ENCODE peak calls at places on chromosome 11, in eight cellular contexts. One of them, this sample, is unnamed.
A peak's percentile ranks its signal among the peaks of the same experiment; 100 is the strongest.

GRCh38 chr11:130828741-130829140 is 87.5 kb downstream of the SNX19 start:
- DNase-seq in uterus: no peak
- DNase-seq in IMR-90: no peak
- DNase-seq in body of pancreas: no peak
- DNase-seq in erythroblast: no peak
- DNase-seq in HCT116: no peak
- DNase-seq in suprapubic skin: no peak
- DNase-seq in sigmoid colon: peak; percentile 73
- DNase-seq in this sample: no peak

GRCh38 chr11:27313157-27313821 is 49.7 kb downstream of the CCDC34 start:
- DNase-seq in uterus: no peak
- DNase-seq in IMR-90: no peak
- DNase-seq in body of pancreas: no peak
- DNase-seq in erythroblast: no peak
- DNase-seq in HCT116: no peak
- DNase-seq in suprapubic skin: no peak
- DNase-seq in sigmoid colon: no peak
- DNase-seq in this sample: no peak

GRCh38 chr11:91299980-91300379 is 924.6 kb upstream of the FAT3 start:
- DNase-seq in uterus: no peak
- DNase-seq in IMR-90: peak; percentile 59
- DNase-seq in body of pancreas: no peak
- DNase-seq in erythroblast: no peak
- DNase-seq in HCT116: no peak
- DNase-seq in suprapubic skin: no peak
- DNase-seq in sigmoid colon: no peak
- DNase-seq in this sample: no peak

GRCh38 chr11:120566176-120566575 is 54.6 kb downstream of the GRIK4 start:
- DNase-seq in uterus: no peak
- DNase-seq in IMR-90: peak; percentile 54
- DNase-seq in body of pancreas: no peak
- DNase-seq in erythroblast: no peak
- DNase-seq in HCT116: peak; percentile 65
- DNase-seq in suprapubic skin: no peak
- DNase-seq in sigmoid colon: no peak
- DNase-seq in this sample: no peak

GRCh38 chr11:105168457-105168856 is 28.9 kb upstream of the CARD18 start:
- DNase-seq in uterus: no peak
- DNase-seq in IMR-90: peak; percentile 33
- DNase-seq in body of pancreas: no peak
- DNase-seq in erythroblast: no peak
- DNase-seq in HCT116: no peak
- DNase-seq in suprapubic skin: no peak
- DNase-seq in sigmoid colon: no peak
- DNase-seq in this sample: no peak

GRCh38 chr11:115613986-115614625 is 109.9 kb upstream of the CADM1 start:
- DNase-seq in uterus: no peak
- DNase-seq in IMR-90: peak; percentile 90
- DNase-seq in body of pancreas: no peak
- DNase-seq in erythroblast: no peak
- DNase-seq in HCT116: no peak
- DNase-seq in suprapubic skin: no peak
- DNase-seq in sigmoid colon: no peak
- DNase-seq in this sample: no peak

GRCh38 chr11:63782749-63783148 is 14.2 kb upstream of the ZFTA start:
- DNase-seq in uterus: no peak
- DNase-seq in IMR-90: no peak
- DNase-seq in body of pancreas: no peak
- DNase-seq in erythroblast: no peak
- DNase-seq in HCT116: no peak
- DNase-seq in suprapubic skin: no peak
- DNase-seq in sigmoid colon: no peak
- DNase-seq in this sample: no peak

GRCh38 chr11:2317354-2318050 is 15.7 kb downstream of the TSPAN32 start:
- DNase-seq in uterus: no peak
- DNase-seq in IMR-90: no peak
- DNase-seq in body of pancreas: peak; percentile 0
- DNase-seq in erythroblast: peak; percentile 58
- DNase-seq in HCT116: no peak
- DNase-seq in suprapubic skin: peak; percentile 64
- DNase-seq in sigmoid colon: peak; percentile 55
- DNase-seq in this sample: no peak

GRCh38 chr11:8917157-8917820 is 6.3 kb downstream of the AKIP1 start:
- DNase-seq in uterus: no peak
- DNase-seq in IMR-90: peak; percentile 93
- DNase-seq in body of pancreas: peak; percentile 14
- DNase-seq in erythroblast: no peak
- DNase-seq in HCT116: no peak
- DNase-seq in suprapubic skin: no peak
- DNase-seq in sigmoid colon: peak; percentile 76
- DNase-seq in this sample: no peak

GRCh38 chr11:37946155-37946766 is 1348.2 kb upstream of the RAG2 start:
- DNase-seq in uterus: no peak
- DNase-seq in IMR-90: peak; percentile 27
- DNase-seq in body of pancreas: peak; percentile 45
- DNase-seq in erythroblast: peak; percentile 51
- DNase-seq in HCT116: no peak
- DNase-seq in suprapubic skin: no peak
- DNase-seq in sigmoid colon: no peak
- DNase-seq in this sample: no peak

GRCh38 chr11:64604458-64605247 is 13.6 kb downstream of the SLC22A12 start:
- DNase-seq in uterus: no peak
- DNase-seq in IMR-90: no peak
- DNase-seq in body of pancreas: no peak
- DNase-seq in erythroblast: no peak
- DNase-seq in HCT116: no peak
- DNase-seq in suprapubic skin: no peak
- DNase-seq in sigmoid colon: no peak
- DNase-seq in this sample: no peak

GRCh38 chr11:133961890-133962289 is 5.1 kb upstream of the IGSF9B start:
- DNase-seq in uterus: no peak
- DNase-seq in IMR-90: no peak
- DNase-seq in body of pancreas: no peak
- DNase-seq in erythroblast: no peak
- DNase-seq in HCT116: no peak
- DNase-seq in suprapubic skin: no peak
- DNase-seq in sigmoid colon: no peak
- DNase-seq in this sample: no peak

GRCh38 chr11:26187639-26188038 is 144.3 kb upstream of the ANO3 start:
- DNase-seq in uterus: no peak
- DNase-seq in IMR-90: peak; percentile 82
- DNase-seq in body of pancreas: peak; percentile 7
- DNase-seq in erythroblast: no peak
- DNase-seq in HCT116: no peak
- DNase-seq in suprapubic skin: no peak
- DNase-seq in sigmoid colon: no peak
- DNase-seq in this sample: no peak

GRCh38 chr11:94786264-94787126 is 18.3 kb downstream of the AMOTL1 start:
- DNase-seq in uterus: no peak
- DNase-seq in IMR-90: peak; percentile 59
- DNase-seq in body of pancreas: peak; percentile 14
- DNase-seq in erythroblast: peak; percentile 50
- DNase-seq in HCT116: no peak
- DNase-seq in suprapubic skin: no peak
- DNase-seq in sigmoid colon: no peak
- DNase-seq in this sample: peak; percentile 28

GRCh38 chr11:30113326-30113873 is 96.6 kb upstream of the KCNA4 start:
- DNase-seq in uterus: no peak
- DNase-seq in IMR-90: no peak
- DNase-seq in body of pancreas: no peak
- DNase-seq in erythroblast: no peak
- DNase-seq in HCT116: no peak
- DNase-seq in suprapubic skin: no peak
- DNase-seq in sigmoid colon: no peak
- DNase-seq in this sample: no peak

GRCh38 chr11:8267831-8268529 is 4.3 kb upstream of the LMO1 start:
- DNase-seq in uterus: peak; percentile 9
- DNase-seq in IMR-90: no peak
- DNase-seq in body of pancreas: peak; percentile 21
- DNase-seq in erythroblast: no peak
- DNase-seq in HCT116: no peak
- DNase-seq in suprapubic skin: peak; percentile 80
- DNase-seq in sigmoid colon: peak; percentile 44
- DNase-seq in this sample: no peak

GRCh38 chr11:12007769-12008737 is at the start of gene DKK3:
- DNase-seq in uterus: no peak
- DNase-seq in IMR-90: peak; percentile 34
- DNase-seq in body of pancreas: no peak
- DNase-seq in erythroblast: no peak
- DNase-seq in HCT116: no peak
- DNase-seq in suprapubic skin: peak; percentile 71
- DNase-seq in sigmoid colon: no peak
- DNase-seq in this sample: no peak

GRCh38 chr11:102111011-102111786 is 952 bp downstream of the YAP1 start:
- DNase-seq in uterus: peak; percentile 81
- DNase-seq in IMR-90: peak; percentile 81
- DNase-seq in body of pancreas: peak; percentile 77
- DNase-seq in erythroblast: no peak
- DNase-seq in HCT116: no peak
- DNase-seq in suprapubic skin: peak; percentile 88
- DNase-seq in sigmoid colon: peak; percentile 89
- DNase-seq in this sample: peak; percentile 30

GRCh38 chr11:102110761-102111010 is 439 bp downstream of the YAP1 start:
- DNase-seq in uterus: no peak
- DNase-seq in IMR-90: no peak
- DNase-seq in body of pancreas: no peak
- DNase-seq in erythroblast: no peak
- DNase-seq in HCT116: no peak
- DNase-seq in suprapubic skin: no peak
- DNase-seq in sigmoid colon: no peak
- DNase-seq in this sample: peak; percentile 30

GRCh38 chr11:102112654-102112926 is 2.3 kb downstream of the YAP1 start:
- DNase-seq in uterus: no peak
- DNase-seq in IMR-90: no peak
- DNase-seq in body of pancreas: no peak
- DNase-seq in erythroblast: no peak
- DNase-seq in HCT116: no peak
- DNase-seq in suprapubic skin: no peak
- DNase-seq in sigmoid colon: no peak
- DNase-seq in this sample: no peak

GRCh38 chr11:102111787-102112653 is 1.8 kb downstream of the YAP1 start:
- DNase-seq in uterus: peak; percentile 59
- DNase-seq in IMR-90: peak; percentile 94
- DNase-seq in body of pancreas: peak; percentile 67
- DNase-seq in erythroblast: no peak
- DNase-seq in HCT116: peak; percentile 98
- DNase-seq in suprapubic skin: no peak
- DNase-seq in sigmoid colon: peak; percentile 73
- DNase-seq in this sample: no peak

GRCh38 chr11:102109896-102110760 is at the start of gene YAP1:
- DNase-seq in uterus: peak; percentile 88
- DNase-seq in IMR-90: peak; percentile 91
- DNase-seq in body of pancreas: peak; percentile 88
- DNase-seq in erythroblast: peak; percentile 71
- DNase-seq in HCT116: peak; percentile 77
- DNase-seq in suprapubic skin: peak; percentile 93
- DNase-seq in sigmoid colon: peak; percentile 94
- DNase-seq in this sample: peak; percentile 46
- TF ChIP-seq POLR2A in uterus: peak; percentile 78
- TF ChIP-seq POLR2A in IMR-90: peak; percentile 61
- TF ChIP-seq POLR2A in body of pancreas: peak; percentile 71
- TF ChIP-seq POLR2A in erythroblast: no peak
- TF ChIP-seq POLR2A in HCT116: peak; percentile 37
- TF ChIP-seq POLR2A in suprapubic skin: peak; percentile 35
- TF ChIP-seq POLR2A in sigmoid colon: peak; percentile 28
- TF ChIP-seq POLR2A in this sample: no peak

DNA sequence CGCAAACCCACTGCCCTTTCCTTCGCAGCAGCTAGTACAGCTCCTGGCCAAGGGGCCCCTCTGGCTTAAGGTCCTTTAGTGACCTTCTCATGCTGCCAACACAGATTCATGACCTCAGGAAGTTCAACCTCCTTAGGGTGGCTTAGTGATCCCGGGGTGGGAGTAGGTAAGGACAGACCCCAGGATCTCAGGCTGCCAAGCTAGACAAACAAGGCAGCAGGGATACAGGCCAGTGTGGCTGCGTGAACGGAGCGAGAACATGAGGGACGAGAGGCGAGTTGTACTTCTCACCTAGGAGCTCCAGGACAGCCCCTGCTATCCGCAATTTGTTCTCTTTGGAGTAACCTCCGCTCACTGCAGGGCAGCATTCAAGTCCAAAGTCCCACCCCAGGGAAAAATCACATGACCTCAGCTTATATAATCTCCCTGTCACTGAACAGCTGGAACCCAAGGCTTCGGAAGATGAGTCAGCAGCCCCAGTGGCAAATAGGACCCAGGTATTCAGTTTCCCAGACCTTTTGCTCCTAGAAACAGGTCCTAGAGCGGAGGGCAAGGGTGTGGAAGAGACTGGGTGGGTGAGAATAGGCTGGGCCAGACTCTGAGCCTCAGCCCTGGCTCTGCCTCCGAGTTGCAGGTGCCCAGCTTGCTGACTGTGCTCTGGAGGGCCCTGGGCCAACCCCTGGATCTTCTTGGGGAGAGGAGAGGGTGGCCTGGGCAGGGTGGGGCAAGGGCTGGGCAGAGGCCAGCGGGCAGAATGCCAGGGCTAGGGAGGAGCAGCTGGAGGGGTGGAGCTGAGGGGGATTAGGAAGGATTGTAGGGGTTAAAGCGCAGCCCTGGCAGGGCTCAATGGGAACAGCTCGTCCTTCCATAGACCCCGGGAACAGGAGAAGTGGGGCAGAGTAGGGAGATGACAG is 13.1 kb downstream of the USP2 start:
- DNase-seq in uterus: peak; percentile 51
- DNase-seq in IMR-90: peak; percentile 34
- DNase-seq in body of pancreas: peak; percentile 83
- DNase-seq in erythroblast: peak; percentile 63
- DNase-seq in HCT116: no peak
- DNase-seq in suprapubic skin: no peak
- DNase-seq in sigmoid colon: peak; percentile 77
- DNase-seq in this sample: no peak
- TF ChIP-seq POLR2A in uterus: no peak
- TF ChIP-seq POLR2A in IMR-90: no peak
- TF ChIP-seq POLR2A in body of pancreas: peak; percentile 30
- TF ChIP-seq POLR2A in erythroblast: no peak
- TF ChIP-seq POLR2A in HCT116: no peak
- TF ChIP-seq POLR2A in suprapubic skin: no peak
- TF ChIP-seq POLR2A in sigmoid colon: no peak
- TF ChIP-seq POLR2A in this sample: no peak

DNA sequence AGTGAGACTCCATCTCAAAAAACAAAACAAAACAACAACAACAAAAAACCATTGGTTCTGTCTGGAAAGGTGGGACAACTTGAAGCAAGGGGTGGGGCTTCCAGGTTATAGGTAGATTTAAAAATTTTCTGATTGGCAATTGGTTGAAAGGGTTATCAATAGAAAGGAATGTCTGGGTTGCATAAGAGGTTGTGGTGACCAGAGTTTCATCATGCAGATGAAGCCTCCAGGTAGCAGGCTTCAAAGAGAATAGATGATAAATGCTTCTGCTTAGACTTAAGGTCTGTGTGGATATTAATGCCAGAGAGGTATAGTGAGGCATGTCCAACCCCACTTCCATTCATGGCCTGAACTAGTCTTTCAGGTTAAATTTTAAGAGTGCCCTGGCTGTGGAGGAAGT is 116.6 kb downstream of the NAT10 start:
- DNase-seq in uterus: no peak
- DNase-seq in IMR-90: no peak
- DNase-seq in body of pancreas: no peak
- DNase-seq in erythroblast: no peak
- DNase-seq in HCT116: no peak
- DNase-seq in suprapubic skin: no peak
- DNase-seq in sigmoid colon: no peak
- DNase-seq in this sample: no peak
- TF ChIP-seq POLR2A in uterus: no peak
- TF ChIP-seq POLR2A in IMR-90: no peak
- TF ChIP-seq POLR2A in body of pancreas: no peak
- TF ChIP-seq POLR2A in erythroblast: no peak
- TF ChIP-seq POLR2A in HCT116: no peak
- TF ChIP-seq POLR2A in suprapubic skin: no peak
- TF ChIP-seq POLR2A in sigmoid colon: no peak
- TF ChIP-seq POLR2A in this sample: no peak

GRCh38 chr11:97751952-97752351 is 1268.8 kb upstream of the CNTN5 start:
- DNase-seq in uterus: no peak
- DNase-seq in IMR-90: no peak
- DNase-seq in body of pancreas: no peak
- DNase-seq in erythroblast: peak; percentile 17
- DNase-seq in HCT116: no peak
- DNase-seq in suprapubic skin: no peak
- DNase-seq in sigmoid colon: no peak
- DNase-seq in this sample: no peak
- TF ChIP-seq POLR2A in uterus: no peak
- TF ChIP-seq POLR2A in IMR-90: no peak
- TF ChIP-seq POLR2A in body of pancreas: no peak
- TF ChIP-seq POLR2A in erythroblast: no peak
- TF ChIP-seq POLR2A in HCT116: no peak
- TF ChIP-seq POLR2A in suprapubic skin: no peak
- TF ChIP-seq POLR2A in sigmoid colon: no peak
- TF ChIP-seq POLR2A in this sample: no peak